ENCODE peak calls at places on chromosomes 11 and 22, in seven cellular contexts. E, D, A, F, H, W and Z are unnamed samples.

GRCh38 chr11:134445601-134446325 is 33.7 kb upstream of the B3GAT1 start:
- DNase-seq in E (no peak), D (no peak), A (no peak), F (no peak), H (no peak), W (no peak), Z (no peak)

GRCh38 chr11:103862049-103862826 is 174.2 kb upstream of the DDI1 start:
- DNase-seq in E (no peak), D (no peak), A (no peak), F (no peak), H (no peak), W (no peak), Z (peak; percentile 94)

GRCh38 chr11:115911656-115912055 is 407.4 kb upstream of the CADM1 start:
- DNase-seq in E (no peak), D (no peak), A (no peak), F (no peak), H (no peak), W (no peak), Z (no peak)

GRCh38 chr22:32573991-32574390 is 99.4 kb downstream of the FBXO7 start:
- DNase-seq in E (no peak), D (no peak), A (no peak), F (no peak), H (no peak), W (no peak), Z (no peak)

GRCh38 chr11:17775507-17776212 is 41.1 kb downstream of the KCNC1 start:
- DNase-seq in E (no peak), D (no peak), A (no peak), F (no peak), H (no peak), W (no peak), Z (no peak)

GRCh38 chr11:130692220-130692619 is 224.1 kb downstream of the SNX19 start:
- DNase-seq in E (no peak), D (no peak), A (no peak), F (no peak), H (no peak), W (no peak), Z (no peak)

GRCh38 chr11:5620606-5621521 is 3.9 kb upstream of the TRIM34 start:
- DNase-seq in E (peak; percentile 69), D (no peak), A (no peak), F (no peak), H (peak; percentile 52), W (no peak), Z (no peak)

GRCh38 chr11:57802411-57802810 is 40.8 kb downstream of the CTNND1 start:
- DNase-seq in E (no peak), D (no peak), A (no peak), F (no peak), H (no peak), W (no peak), Z (no peak)

GRCh38 chr11:115941481-115941993 is 437.3 kb upstream of the CADM1 start:
- DNase-seq in E (no peak), D (no peak), A (no peak), F (no peak), H (no peak), W (no peak), Z (no peak)

GRCh38 chr11:2768471-2769408 is 68.9 kb upstream of the KCNQ1OT1 start:
- DNase-seq in E (peak; percentile 59), D (no peak), A (no peak), F (peak; percentile 1), H (peak; percentile 38), W (no peak), Z (no peak)

GRCh38 chr11:113549611-113550061 is 74.4 kb upstream of the DRD2 start:
- DNase-seq in E (no peak), D (no peak), A (no peak), F (no peak), H (no peak), W (no peak), Z (no peak)

GRCh38 chr11:67489860-67490726 is 7.3 kb downstream of the AIP start:
- DNase-seq in E (no peak), D (no peak), A (no peak), F (no peak), H (no peak), W (no peak), Z (peak; percentile 52)

GRCh38 chr11:65045061-65045460 is 4.1 kb downstream of the SAC3D1 start:
- DNase-seq in E (no peak), D (no peak), A (no peak), F (no peak), H (no peak), W (no peak), Z (no peak)

GRCh38 chr11:15594607-15595006 is 479.9 kb downstream of the INSC start:
- DNase-seq in E (no peak), D (no peak), A (no peak), F (no peak), H (no peak), W (no peak), Z (no peak)

GRCh38 chr11:76656571-76657081 is 13.9 kb downstream of the LRRC32 start:
- DNase-seq in E (no peak), D (no peak), A (no peak), F (no peak), H (no peak), W (no peak), Z (no peak)

GRCh38 chr11:2930705-2931415 is 1.6 kb upstream of the PHLDA2 start:
- DNase-seq in E (peak; percentile 88), D (no peak), A (peak; percentile 31), F (peak; percentile 66), H (no peak), W (peak; percentile 32), Z (peak; percentile 79)

GRCh38 chr11:83791557-83791956 is 505.4 kb upstream of the CCDC90B start:
- DNase-seq in E (no peak), D (no peak), A (no peak), F (no peak), H (no peak), W (no peak), Z (no peak)

GRCh38 chr11:64744544-64745218 is 739 bp upstream of the RASGRP2 start:
- DNase-seq in E (no peak), D (no peak), A (peak; percentile 44), F (peak; percentile 44), H (no peak), W (no peak), Z (no peak)

GRCh38 chr11:118002010-118002540 is 15.9 kb downstream of the IL10RA start:
- DNase-seq in E (no peak), D (no peak), A (peak; percentile 44), F (no peak), H (no peak), W (peak; percentile 56), Z (peak; percentile 41)

GRCh38 chr11:10164621-10165020 is 129.4 kb downstream of the SBF2 start:
- DNase-seq in E (no peak), D (no peak), A (no peak), F (no peak), H (no peak), W (no peak), Z (peak; percentile 30)